ENCODE peak calls at places on chromosome 12, in ten cellular contexts. Y is pancreas, G is GM20000, T is non-pigmented ciliary epithelial cell, N is T-cell, W is NCI-H226, J is Karpas-422, F is DMS153, K is COR-L47, L is brain microvascular endothelial cell. I is an unnamed sample.
A peak's percentile ranks its signal among the peaks of the same experiment; 100 is the strongest.

GRCh38 chr12:64609543-64610091 is 678 bp upstream of the RASSF3 start:
- DNase-seq in K (no peak), T (no peak), J (no peak), L (peak; percentile 0), G (no peak), Y (no peak), N (no peak), W (peak; percentile 33), F (no peak), I (no peak)

GRCh38 chr12:26150737-26151450 is 26.1 kb upstream of the BHLHE41 start:
- DNase-seq in G (no peak), W (peak; percentile 66), N (no peak), L (peak; percentile 62), J (no peak), F (no peak), T (no peak), K (no peak), Y (no peak), I (peak; percentile 25)

GRCh38 chr12:127282786-127283565 is 984.0 kb upstream of the TMEM132C start:
- DNase-seq in W (no peak), G (no peak), K (no peak), F (no peak), J (no peak), L (no peak), Y (no peak), T (no peak), N (no peak), I (no peak)

GRCh38 chr12:68998036-68998435 is 65.1 kb upstream of the CPM start:
- DNase-seq in F (no peak), J (no peak), L (no peak), G (no peak), Y (no peak), T (no peak), K (no peak), W (no peak), N (no peak), I (no peak)

GRCh38 chr12:20212658-20213387 is 155.5 kb upstream of the PDE3A start:
- DNase-seq in F (peak; percentile 76), G (no peak), L (peak; percentile 99), Y (no peak), T (peak; percentile 99), N (no peak), W (peak; percentile 93), K (peak; percentile 66), J (no peak), I (peak; percentile 98)

GRCh38 chr12:2811791-2812190 is 677 bp upstream of the ITFG2 start:
- DNase-seq in T (no peak), G (no peak), N (no peak), F (no peak), K (no peak), L (no peak), Y (no peak), W (no peak), J (no peak), I (no peak)

GRCh38 chr12:1922985-1923384 is 4.5 kb upstream of the CACNA2D4 start:
- DNase-seq in W (no peak), F (no peak), G (peak; percentile 57), J (no peak), L (no peak), T (no peak), K (no peak), Y (no peak), N (no peak), I (no peak)

GRCh38 chr12:90106568-90106967 is 397.9 kb upstream of the ATP2B1 start:
- DNase-seq in F (no peak), K (no peak), T (no peak), W (peak; percentile 61), Y (no peak), L (no peak), G (no peak), N (no peak), J (no peak), I (no peak)

GRCh38 chr12:81758421-81759214 is 532 bp downstream of the PPFIA2 start:
- DNase-seq in G (no peak), J (no peak), T (no peak), Y (peak; percentile 64), L (peak; percentile 22), W (peak; percentile 16), F (peak; percentile 31), K (peak; percentile 79), N (no peak), I (no peak)

GRCh38 chr12:45879363-45879895 is 110.9 kb downstream of the SCAF11 start:
- DNase-seq in Y (no peak), J (no peak), T (no peak), N (no peak), F (no peak), K (no peak), L (no peak), G (no peak), W (no peak), I (no peak)

GRCh38 chr12:121009744-121010143 is 6.5 kb downstream of the C12orf43 start:
- DNase-seq in W (no peak), N (no peak), F (no peak), J (no peak), L (peak; percentile 53), T (peak; percentile 9), Y (no peak), K (no peak), G (no peak), I (peak; percentile 5)

GRCh38 chr12:818733-819132 is 66.4 kb downstream of the WNK1 start:
- DNase-seq in L (no peak), Y (no peak), N (no peak), T (no peak), F (no peak), W (no peak), K (no peak), G (no peak), J (peak; percentile 44), I (no peak)

GRCh38 chr12:123502163-123502562 is 31.4 kb downstream of the RILPL1 start:
- DNase-seq in K (no peak), L (no peak), Y (no peak), F (no peak), J (peak; percentile 9), W (no peak), G (no peak), T (no peak), N (no peak), I (no peak)

GRCh38 chr12:58479403-58479802 is 440.9 kb downstream of the LRIG3 start:
- DNase-seq in W (no peak), F (no peak), L (no peak), G (no peak), T (no peak), K (no peak), N (no peak), J (no peak), Y (no peak), I (no peak)

GRCh38 chr12:97568336-97569180 is 106.0 kb downstream of the RMST start:
- DNase-seq in N (no peak), G (no peak), F (peak; percentile 37), K (no peak), J (peak; percentile 25), L (no peak), W (no peak), T (no peak), Y (no peak), I (peak; percentile 80)

GRCh38 chr12:51240971-51241370 is 2.3 kb downstream of the DAZAP2 start:
- DNase-seq in Y (no peak), F (no peak), W (peak; percentile 41), T (peak; percentile 34), L (peak; percentile 8), J (no peak), N (no peak), G (no peak), K (no peak), I (no peak)

GRCh38 chr12:87801860-87802720 is 227.1 kb downstream of the C12orf50 start:
- DNase-seq in K (peak; percentile 17), J (no peak), Y (no peak), L (no peak), N (no peak), T (no peak), G (no peak), F (no peak), W (no peak), I (no peak)

GRCh38 chr12:52341066-52341580 is 19.9 kb upstream of the KRT83 start:
- DNase-seq in G (no peak), L (no peak), N (no peak), K (no peak), J (no peak), Y (no peak), T (no peak), F (no peak), W (no peak), I (no peak)

GRCh38 chr12:41242613-41243012 is 54.5 kb downstream of the PDZRN4 start:
- DNase-seq in W (no peak), Y (no peak), T (no peak), F (no peak), J (peak; percentile 80), L (no peak), G (no peak), K (no peak), N (no peak), I (no peak)

GRCh38 chr12:76696186-76696585 is 67.7 kb upstream of the ZDHHC17 start:
- DNase-seq in F (no peak), L (no peak), N (no peak), W (no peak), J (no peak), Y (no peak), K (no peak), T (no peak), G (no peak), I (no peak)

GRCh38 chr12:39490500-39491276 is 47.8 kb upstream of the KIF21A start:
- DNase-seq in L (peak; percentile 62), W (peak; percentile 94), G (no peak), Y (no peak), T (no peak), F (no peak), J (no peak), N (no peak), K (peak; percentile 6), I (peak; percentile 18)

GRCh38 chr12:18443768-18444437 is 182.6 kb downstream of the PIK3C2G start:
- DNase-seq in N (no peak), T (no peak), K (no peak), Y (no peak), L (peak; percentile 28), F (no peak), W (peak; percentile 20), G (no peak), J (no peak), I (no peak)

GRCh38 chr12:52573306-52573705 is 337 bp downstream of the KRT74 start:
- DNase-seq in N (no peak), F (no peak), K (no peak), G (no peak), J (no peak), W (no peak), Y (no peak), T (no peak), L (no peak), I (no peak)